ENCODE peak calls at places on chromosomes 1 and 21, in seven cellular contexts. One of them, this sample, is unnamed.
A peak's percentile ranks its signal among the peaks of the same experiment; 100 is the strongest.

GRCh38 chr1:37449936-37450335 is 24.4 kb upstream of the ZC3H12A start:
- DNase-seq in stomach: no peak
- DNase-seq in naive thymus-derived CD4-positive, alpha-beta T cell: peak; percentile 40
- DNase-seq in CD8-positive, alpha-beta T cell: peak; percentile 59
- DNase-seq in thoracic aorta: no peak
- DNase-seq in Panc1: no peak
- DNase-seq in heart right ventricle: no peak
- DNase-seq in this sample: no peak

GRCh38 chr1:180950321-180950720 is 37.6 kb downstream of the KIAA1614 start:
- DNase-seq in stomach: no peak
- DNase-seq in Panc1: no peak
- DNase-seq in heart right ventricle: no peak
- DNase-seq in thoracic aorta: no peak
- DNase-seq in CD8-positive, alpha-beta T cell: no peak
- DNase-seq in naive thymus-derived CD4-positive, alpha-beta T cell: no peak
- DNase-seq in this sample: no peak

GRCh38 chr1:206649261-206649660 is 13.9 kb downstream of the DYRK3 start:
- DNase-seq in naive thymus-derived CD4-positive, alpha-beta T cell: no peak
- DNase-seq in Panc1: no peak
- DNase-seq in heart right ventricle: no peak
- DNase-seq in stomach: no peak
- DNase-seq in thoracic aorta: no peak
- DNase-seq in CD8-positive, alpha-beta T cell: no peak
- DNase-seq in this sample: no peak

GRCh38 chr1:170872663-170873062 is 62.7 kb upstream of the MROH9 start:
- DNase-seq in Panc1: no peak
- DNase-seq in stomach: no peak
- DNase-seq in CD8-positive, alpha-beta T cell: no peak
- DNase-seq in thoracic aorta: no peak
- DNase-seq in heart right ventricle: no peak
- DNase-seq in naive thymus-derived CD4-positive, alpha-beta T cell: no peak
- DNase-seq in this sample: no peak

GRCh38 chr1:7580923-7581753 is 190.0 kb upstream of the VAMP3 start:
- DNase-seq in Panc1: no peak
- DNase-seq in stomach: no peak
- DNase-seq in heart right ventricle: no peak
- DNase-seq in thoracic aorta: no peak
- DNase-seq in CD8-positive, alpha-beta T cell: no peak
- DNase-seq in naive thymus-derived CD4-positive, alpha-beta T cell: no peak
- DNase-seq in this sample: no peak

GRCh38 chr1:43370564-43370963 is 2.8 kb upstream of the ELOVL1 start:
- DNase-seq in heart right ventricle: no peak
- DNase-seq in stomach: no peak
- DNase-seq in Panc1: no peak
- DNase-seq in thoracic aorta: no peak
- DNase-seq in naive thymus-derived CD4-positive, alpha-beta T cell: no peak
- DNase-seq in CD8-positive, alpha-beta T cell: no peak
- DNase-seq in this sample: no peak

GRCh38 chr1:106022312-106022902 is 1034.1 kb upstream of the PRMT6 start:
- DNase-seq in CD8-positive, alpha-beta T cell: no peak
- DNase-seq in stomach: no peak
- DNase-seq in Panc1: no peak
- DNase-seq in heart right ventricle: no peak
- DNase-seq in naive thymus-derived CD4-positive, alpha-beta T cell: no peak
- DNase-seq in thoracic aorta: no peak
- DNase-seq in this sample: no peak

GRCh38 chr1:226892534-226892895 is 22.1 kb downstream of the PSEN2 start:
- DNase-seq in thoracic aorta: no peak
- DNase-seq in heart right ventricle: no peak
- DNase-seq in naive thymus-derived CD4-positive, alpha-beta T cell: no peak
- DNase-seq in stomach: no peak
- DNase-seq in CD8-positive, alpha-beta T cell: no peak
- DNase-seq in Panc1: no peak
- DNase-seq in this sample: no peak

GRCh38 chr1:34645919-34646318 is 108.9 kb upstream of the GJB5 start:
- DNase-seq in Panc1: no peak
- DNase-seq in thoracic aorta: no peak
- DNase-seq in CD8-positive, alpha-beta T cell: no peak
- DNase-seq in heart right ventricle: no peak
- DNase-seq in naive thymus-derived CD4-positive, alpha-beta T cell: no peak
- DNase-seq in stomach: no peak
- DNase-seq in this sample: no peak

GRCh38 chr1:55727010-55727409 is 511.8 kb upstream of the USP24 start:
- DNase-seq in stomach: no peak
- DNase-seq in naive thymus-derived CD4-positive, alpha-beta T cell: no peak
- DNase-seq in heart right ventricle: no peak
- DNase-seq in Panc1: no peak
- DNase-seq in thoracic aorta: no peak
- DNase-seq in CD8-positive, alpha-beta T cell: no peak
- DNase-seq in this sample: no peak

DNA sequence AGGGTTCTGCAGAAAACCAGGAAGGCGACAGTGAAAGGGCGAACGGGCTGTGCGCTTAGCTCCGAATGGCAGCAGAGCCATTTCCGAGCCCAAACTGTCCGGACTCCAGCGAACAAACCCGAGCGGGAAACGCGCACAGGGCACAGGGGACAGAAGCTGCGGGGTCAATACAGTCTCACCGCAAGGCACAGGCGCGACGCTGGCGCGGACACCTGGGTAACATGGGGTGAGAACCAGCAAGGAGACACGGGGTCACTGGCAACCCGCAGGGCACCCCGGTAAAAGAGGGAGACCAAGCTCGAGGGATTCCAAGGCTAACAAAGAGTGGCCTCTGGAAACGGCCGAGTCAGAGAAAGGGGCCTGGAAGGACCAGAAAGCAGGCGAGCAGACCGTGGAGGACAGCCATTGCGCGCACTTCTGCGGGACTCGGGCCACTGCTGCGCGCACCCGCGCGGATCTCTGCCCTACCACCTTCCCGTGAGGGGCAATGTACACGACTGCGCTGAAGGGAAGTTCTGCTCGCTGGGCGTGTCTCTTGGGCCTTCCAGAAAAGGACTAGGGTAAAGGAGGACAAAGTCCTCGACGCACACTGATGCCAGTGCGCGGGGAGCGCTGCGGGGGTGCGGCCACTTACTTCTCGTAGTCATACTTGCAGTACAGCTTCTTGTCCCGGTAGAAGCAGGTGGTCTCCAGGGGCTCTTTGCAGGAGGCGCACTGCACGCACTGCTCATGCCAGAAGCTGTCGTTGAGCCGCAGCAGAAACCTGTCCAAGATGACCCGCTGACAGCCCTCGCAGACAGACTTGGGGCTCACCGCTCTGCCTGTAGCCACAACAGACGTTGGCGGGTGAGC is 3.8 kb downstream of the LMX1A start:
- DNase-seq in Panc1: no peak
- DNase-seq in thoracic aorta: no peak
- DNase-seq in naive thymus-derived CD4-positive, alpha-beta T cell: no peak
- DNase-seq in CD8-positive, alpha-beta T cell: no peak
- DNase-seq in heart right ventricle: no peak
- DNase-seq in stomach: no peak
- DNase-seq in this sample: no peak
- H3K4me3 ChIP-seq in Panc1: peak overlapping the region; percentile 44
- H3K4me3 ChIP-seq in thoracic aorta: no peak overlapping the region
- H3K4me3 ChIP-seq in naive thymus-derived CD4-positive, alpha-beta T cell: no peak overlapping the region
- H3K4me3 ChIP-seq in CD8-positive, alpha-beta T cell: no peak overlapping the region
- H3K4me3 ChIP-seq in heart right ventricle: no peak overlapping the region
- H3K4me3 ChIP-seq in stomach: no peak overlapping the region
- H3K4me3 ChIP-seq in this sample: no peak overlapping the region

GRCh38 chr21:17003221-17003620 is 509.6 kb upstream of the CXADR start:
- DNase-seq in stomach: no peak
- DNase-seq in naive thymus-derived CD4-positive, alpha-beta T cell: no peak
- DNase-seq in CD8-positive, alpha-beta T cell: no peak
- DNase-seq in Panc1: no peak
- DNase-seq in heart right ventricle: no peak
- DNase-seq in thoracic aorta: no peak
- DNase-seq in this sample: no peak

GRCh38 chr21:17003763-17004373 is 509.0 kb upstream of the CXADR start:
- DNase-seq in naive thymus-derived CD4-positive, alpha-beta T cell: no peak
- DNase-seq in thoracic aorta: no peak
- DNase-seq in Panc1: no peak
- DNase-seq in heart right ventricle: no peak
- DNase-seq in stomach: no peak
- DNase-seq in CD8-positive, alpha-beta T cell: no peak
- DNase-seq in this sample: no peak

DNA sequence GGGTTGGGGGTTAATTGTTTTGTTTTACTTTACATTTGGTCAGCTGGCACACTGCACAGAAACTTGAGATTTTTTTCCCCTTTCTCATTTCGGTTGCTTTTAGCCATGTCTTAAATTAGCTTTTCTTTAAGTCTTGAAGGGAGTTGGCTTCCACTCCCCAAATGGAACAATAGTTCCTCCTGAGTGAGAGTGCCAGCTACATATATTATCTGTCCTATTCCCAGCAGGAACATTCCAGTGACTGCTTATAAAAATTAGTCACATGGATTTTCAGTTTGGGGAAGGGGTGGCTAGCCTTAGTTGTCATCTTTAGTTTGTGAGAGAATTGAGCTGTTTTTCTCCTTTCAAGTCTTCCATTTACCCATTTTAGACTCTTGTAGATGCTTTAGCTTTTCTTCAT is 510.2 kb upstream of the CXADR start:
- DNase-seq in CD8-positive, alpha-beta T cell: no peak
- DNase-seq in Panc1: no peak
- DNase-seq in naive thymus-derived CD4-positive, alpha-beta T cell: no peak
- DNase-seq in stomach: no peak
- DNase-seq in thoracic aorta: no peak
- DNase-seq in heart right ventricle: no peak
- DNase-seq in this sample: no peak
- H3K27ac ChIP-seq in CD8-positive, alpha-beta T cell: no peak overlapping the region
- H3K27ac ChIP-seq in Panc1: no peak overlapping the region
- H3K27ac ChIP-seq in naive thymus-derived CD4-positive, alpha-beta T cell: no peak overlapping the region
- H3K27ac ChIP-seq in stomach: no peak overlapping the region
- H3K27ac ChIP-seq in thoracic aorta: no peak overlapping the region
- H3K27ac ChIP-seq in heart right ventricle: no peak overlapping the region
- H3K27ac ChIP-seq in this sample: no peak overlapping the region

GRCh38 chr21:25420831-25421230 is 186.4 kb downstream of the MRPL39 start:
- DNase-seq in Panc1: no peak
- DNase-seq in naive thymus-derived CD4-positive, alpha-beta T cell: no peak
- DNase-seq in heart right ventricle: no peak
- DNase-seq in stomach: no peak
- DNase-seq in thoracic aorta: no peak
- DNase-seq in CD8-positive, alpha-beta T cell: no peak
- DNase-seq in this sample: no peak
- H3K4me3 ChIP-seq in Panc1: no peak overlapping the region
- H3K4me3 ChIP-seq in naive thymus-derived CD4-positive, alpha-beta T cell: no peak overlapping the region
- H3K4me3 ChIP-seq in heart right ventricle: no peak overlapping the region
- H3K4me3 ChIP-seq in stomach: no peak overlapping the region
- H3K4me3 ChIP-seq in thoracic aorta: no peak overlapping the region
- H3K4me3 ChIP-seq in CD8-positive, alpha-beta T cell: no peak overlapping the region
- H3K4me3 ChIP-seq in this sample: no peak overlapping the region

GRCh38 chr1:150973826-150974579 is 632 bp downstream of the CERS2 start:
- DNase-seq in Panc1: no peak
- DNase-seq in naive thymus-derived CD4-positive, alpha-beta T cell: peak; percentile 41
- DNase-seq in thoracic aorta: no peak
- DNase-seq in CD8-positive, alpha-beta T cell: peak; percentile 34
- DNase-seq in heart right ventricle: peak; percentile 20
- DNase-seq in stomach: peak; percentile 48
- DNase-seq in this sample: peak; percentile 27

GRCh38 chr1:150972417-150972940 is 2.2 kb downstream of the CERS2 start:
- DNase-seq in stomach: peak; percentile 52
- DNase-seq in naive thymus-derived CD4-positive, alpha-beta T cell: no peak
- DNase-seq in CD8-positive, alpha-beta T cell: no peak
- DNase-seq in thoracic aorta: no peak
- DNase-seq in heart right ventricle: no peak
- DNase-seq in Panc1: no peak
- DNase-seq in this sample: no peak

GRCh38 chr1:150970818-150971582 is 3.6 kb downstream of the CERS2 start:
- DNase-seq in naive thymus-derived CD4-positive, alpha-beta T cell: no peak
- DNase-seq in heart right ventricle: peak; percentile 74
- DNase-seq in Panc1: no peak
- DNase-seq in thoracic aorta: no peak
- DNase-seq in CD8-positive, alpha-beta T cell: no peak
- DNase-seq in stomach: peak; percentile 80
- DNase-seq in this sample: no peak

GRCh38 chr1:150973258-150973825 is 1.3 kb downstream of the CERS2 start:
- DNase-seq in CD8-positive, alpha-beta T cell: no peak
- DNase-seq in stomach: peak; percentile 29
- DNase-seq in naive thymus-derived CD4-positive, alpha-beta T cell: no peak
- DNase-seq in thoracic aorta: no peak
- DNase-seq in Panc1: no peak
- DNase-seq in heart right ventricle: peak; percentile 18
- DNase-seq in this sample: no peak

GRCh38 chr1:150971583-150972416 is 2.8 kb downstream of the CERS2 start:
- DNase-seq in stomach: no peak
- DNase-seq in heart right ventricle: no peak
- DNase-seq in thoracic aorta: no peak
- DNase-seq in naive thymus-derived CD4-positive, alpha-beta T cell: no peak
- DNase-seq in Panc1: no peak
- DNase-seq in CD8-positive, alpha-beta T cell: no peak
- DNase-seq in this sample: no peak
- H3K27ac ChIP-seq in stomach: peak overlapping the region; percentile 99
- H3K27ac ChIP-seq in heart right ventricle: peak overlapping the region; percentile 93
- H3K27ac ChIP-seq in thoracic aorta: peak overlapping the region; percentile 92
- H3K27ac ChIP-seq in naive thymus-derived CD4-positive, alpha-beta T cell: peak overlapping the region; percentile 92
- H3K27ac ChIP-seq in Panc1: peak overlapping the region; percentile 96
- H3K27ac ChIP-seq in CD8-positive, alpha-beta T cell: no peak overlapping the region
- H3K27ac ChIP-seq in this sample: peak overlapping the region; percentile 79

GRCh38 chr1:183731151-183731550 is 73.8 kb upstream of the RGL1 start:
- DNase-seq in naive thymus-derived CD4-positive, alpha-beta T cell: no peak
- DNase-seq in thoracic aorta: no peak
- DNase-seq in heart right ventricle: no peak
- DNase-seq in CD8-positive, alpha-beta T cell: no peak
- DNase-seq in Panc1: no peak
- DNase-seq in stomach: no peak
- DNase-seq in this sample: no peak

GRCh38 chr1:183734600-183735036 is 70.3 kb upstream of the RGL1 start:
- DNase-seq in Panc1: no peak
- DNase-seq in thoracic aorta: no peak
- DNase-seq in stomach: no peak
- DNase-seq in heart right ventricle: peak; percentile 66
- DNase-seq in naive thymus-derived CD4-positive, alpha-beta T cell: no peak
- DNase-seq in CD8-positive, alpha-beta T cell: no peak
- DNase-seq in this sample: no peak

GRCh38 chr1:183732251-183732650 is 72.7 kb upstream of the RGL1 start:
- DNase-seq in heart right ventricle: no peak
- DNase-seq in thoracic aorta: no peak
- DNase-seq in CD8-positive, alpha-beta T cell: no peak
- DNase-seq in naive thymus-derived CD4-positive, alpha-beta T cell: no peak
- DNase-seq in Panc1: no peak
- DNase-seq in stomach: no peak
- DNase-seq in this sample: no peak

GRCh38 chr1:183735069-183735860 is 69.7 kb upstream of the RGL1 start:
- DNase-seq in stomach: no peak
- DNase-seq in naive thymus-derived CD4-positive, alpha-beta T cell: no peak
- DNase-seq in Panc1: no peak
- DNase-seq in CD8-positive, alpha-beta T cell: no peak
- DNase-seq in heart right ventricle: no peak
- DNase-seq in thoracic aorta: no peak
- DNase-seq in this sample: no peak

GRCh38 chr1:183733610-183734219 is 71.2 kb upstream of the RGL1 start:
- DNase-seq in naive thymus-derived CD4-positive, alpha-beta T cell: no peak
- DNase-seq in thoracic aorta: no peak
- DNase-seq in Panc1: no peak
- DNase-seq in heart right ventricle: no peak
- DNase-seq in stomach: no peak
- DNase-seq in CD8-positive, alpha-beta T cell: no peak
- DNase-seq in this sample: no peak
- H3K4me3 ChIP-seq in naive thymus-derived CD4-positive, alpha-beta T cell: no peak overlapping the region
- H3K4me3 ChIP-seq in thoracic aorta: no peak overlapping the region
- H3K4me3 ChIP-seq in Panc1: no peak overlapping the region
- H3K4me3 ChIP-seq in heart right ventricle: no peak overlapping the region
- H3K4me3 ChIP-seq in stomach: no peak overlapping the region
- H3K4me3 ChIP-seq in CD8-positive, alpha-beta T cell: no peak overlapping the region
- H3K4me3 ChIP-seq in this sample: no peak overlapping the region

This sample was measured in CD4-positive, CD25-positive, alpha-beta regulatory T cell.